ENCODE peak calls at places on chromosomes 1 and 21, in eight cellular contexts. T is K562, B is A549, G is IMR-90, U is H1, D is GM12878, A is HepG2, Q is HCT116. O is an unnamed sample.

GRCh38 chr21:17501107-17502006 is 11.5 kb upstream of the CXADR start:
- DNase-seq in A (peak; percentile 98), Q (peak; percentile 57), T (no peak), B (peak; percentile 53), U (no peak), G (no peak), D (no peak), O (no peak)

GRCh38 chr1:112461200-112461871 is 47.4 kb upstream of the WNT2B start:
- DNase-seq in Q (no peak), A (no peak), G (no peak), B (no peak), T (peak; percentile 26), U (no peak), D (no peak), O (no peak)

GRCh38 chr1:65581120-65581519 is 160.7 kb downstream of the LEPR start:
- DNase-seq in Q (no peak), A (peak; percentile 9), G (no peak), T (no peak), B (no peak), D (no peak), U (no peak), O (no peak)

GRCh38 chr1:12059722-12060464 is 3.2 kb upstream of the TNFRSF8 start:
- DNase-seq in D (no peak), G (no peak), U (no peak), T (no peak), B (no peak), A (no peak), Q (no peak), O (no peak)

GRCh38 chr1:201625711-201626300 is 86.9 kb downstream of the NAV1 start:
- DNase-seq in A (no peak), G (no peak), D (no peak), Q (no peak), T (no peak), U (no peak), B (no peak), O (no peak)

GRCh38 chr1:241396747-241397691 is 40.0 kb upstream of the RGS7 start:
- DNase-seq in D (no peak), G (peak; percentile 18), U (no peak), B (no peak), Q (no peak), A (no peak), T (no peak), O (no peak)

GRCh38 chr1:30325085-30325935 is 398.1 kb downstream of the MATN1 start:
- DNase-seq in B (no peak), Q (no peak), G (no peak), D (no peak), U (peak; percentile 22), T (no peak), A (no peak), O (no peak)

GRCh38 chr1:111786669-111787207 is 31.0 kb downstream of the DDX20 start:
- DNase-seq in D (no peak), G (no peak), Q (no peak), A (no peak), T (no peak), B (no peak), U (no peak), O (no peak)

GRCh38 chr1:55823521-55824296 is 608.5 kb upstream of the USP24 start:
- DNase-seq in D (no peak), G (peak; percentile 64), A (no peak), T (no peak), B (peak; percentile 8), U (no peak), Q (no peak), O (no peak)

GRCh38 chr1:115536279-115536816 is 105.4 kb upstream of the VANGL1 start:
- DNase-seq in A (no peak), G (no peak), T (no peak), U (no peak), B (no peak), D (no peak), Q (no peak), O (no peak)

GRCh38 chr1:161772397-161772796 is 6.3 kb downstream of the ATF6 start:
- DNase-seq in T (no peak), D (no peak), U (no peak), G (no peak), A (no peak), B (no peak), Q (no peak), O (no peak)

GRCh38 chr1:226034482-226034881 is 28.0 kb upstream of the H3-3A start:
- DNase-seq in D (no peak), A (peak; percentile 32), G (peak; percentile 96), Q (no peak), T (peak; percentile 45), B (no peak), U (no peak), O (no peak)

GRCh38 chr1:157001304-157001703 is 44.2 kb downstream of the ARHGEF11 start:
- DNase-seq in A (no peak), U (peak; percentile 30), T (no peak), D (no peak), Q (no peak), G (peak; percentile 29), B (no peak), O (no peak)

GRCh38 chr1:222950892-222951291 is 136.1 kb downstream of the DISP1 start:
- DNase-seq in G (no peak), A (no peak), Q (no peak), D (no peak), B (peak; percentile 3), U (no peak), T (no peak), O (no peak)

GRCh38 chr21:25350056-25350455 is 257.2 kb downstream of the MRPL39 start:
- DNase-seq in B (no peak), D (no peak), A (no peak), T (no peak), U (peak; percentile 68), Q (no peak), G (peak; percentile 60), O (peak; percentile 25)

GRCh38 chr1:28359592-28360239 is 9.8 kb upstream of the PHACTR4 start:
- DNase-seq in B (peak; percentile 64), A (peak; percentile 52), T (peak; percentile 65), Q (no peak), U (peak; percentile 76), G (peak; percentile 64), D (no peak), O (peak; percentile 75)
- TF ChIP-seq RAD21 in B (peak; percentile 65), A (peak; percentile 27), T (peak; percentile 72), Q (peak; percentile 73), U (peak; percentile 71), G (peak; percentile 65), D (peak; percentile 57), O (peak; percentile 78)

DNA sequence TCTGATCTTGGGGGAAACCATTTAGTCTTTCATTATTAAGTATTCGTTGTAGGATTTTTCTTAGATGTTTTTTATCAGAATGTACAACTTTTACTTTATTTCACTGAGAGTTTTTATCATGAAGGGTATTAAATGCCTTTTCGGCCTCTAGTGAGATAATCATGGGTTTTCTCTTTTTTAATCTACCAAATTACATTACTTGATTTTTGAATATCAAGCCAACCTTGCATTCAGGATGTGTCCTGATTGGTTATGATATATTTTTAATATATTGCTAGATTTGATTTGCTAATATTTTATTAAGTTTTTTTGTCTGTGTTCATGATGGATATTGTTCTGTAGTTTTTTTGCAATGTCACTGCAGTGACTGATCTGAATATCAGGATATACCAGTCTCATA is 9.4 kb downstream of the NUF2 start:
- DNase-seq in U (no peak), Q (no peak), T (no peak), B (no peak), D (no peak), G (no peak), A (no peak), O (no peak)
- H3K4me3 ChIP-seq in U (no peak overlapping the region), Q (no peak overlapping the region), T (no peak overlapping the region), B (no peak overlapping the region), D (no peak overlapping the region), G (no peak overlapping the region), A (no peak overlapping the region), O (no peak overlapping the region)

GRCh38 chr21:43304621-43305335 is 122.2 kb downstream of the SIK1 start:
- DNase-seq in D (no peak), A (no peak), Q (no peak), G (no peak), B (no peak), U (no peak), T (no peak), O (no peak)

GRCh38 chr21:43306391-43306790 is 120.5 kb downstream of the SIK1 start:
- DNase-seq in Q (no peak), G (no peak), D (no peak), U (no peak), T (no peak), A (no peak), B (no peak), O (no peak)

GRCh38 chr21:43304206-43304605 is 122.7 kb downstream of the SIK1 start:
- DNase-seq in D (no peak), G (no peak), T (no peak), A (no peak), B (no peak), Q (no peak), U (no peak), O (no peak)

GRCh38 chr21:43305811-43306311 is 121.1 kb downstream of the SIK1 start:
- DNase-seq in U (no peak), B (no peak), A (no peak), T (no peak), D (no peak), Q (no peak), G (no peak), O (no peak)

DNA sequence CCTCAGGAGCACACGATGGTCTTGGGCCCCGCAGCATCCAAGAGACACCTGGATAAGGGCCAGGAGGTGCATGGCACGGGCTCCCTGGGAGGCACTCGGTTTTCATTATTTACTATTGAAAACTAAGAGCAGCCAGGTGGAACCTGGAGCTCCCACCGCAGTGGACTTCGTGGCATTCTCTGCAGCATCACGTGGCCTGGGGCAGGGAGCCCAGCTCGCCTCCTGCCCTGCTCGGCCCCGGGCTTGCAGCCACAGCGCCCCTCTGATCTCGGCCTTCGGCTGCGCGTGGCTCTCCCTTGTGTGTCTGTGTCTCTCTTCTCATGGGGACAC is 121.6 kb downstream of the SIK1 start:
- DNase-seq in B (no peak), G (no peak), A (no peak), T (no peak), Q (no peak), D (no peak), U (no peak), O (no peak)
- TF ChIP-seq RAD21 in B (no peak), G (no peak), A (no peak), T (no peak), Q (no peak), D (no peak), U (no peak), O (no peak)

GRCh38 chr1:31549807-31550620 is 26.3 kb upstream of the TINAGL1 start:
- DNase-seq in D (peak; percentile 40), B (no peak), U (no peak), T (no peak), A (peak; percentile 50), G (no peak), Q (no peak), O (no peak)

GRCh38 chr1:31548899-31549806 is 27.2 kb upstream of the TINAGL1 start:
- DNase-seq in D (peak; percentile 91), U (peak; percentile 98), B (peak; percentile 84), T (peak; percentile 88), A (peak; percentile 79), G (peak; percentile 82), Q (peak; percentile 84), O (peak; percentile 88)

GRCh38 chr1:31545927-31546540 is 30.3 kb upstream of the TINAGL1 start:
- DNase-seq in A (no peak), B (no peak), U (no peak), D (no peak), G (no peak), T (no peak), Q (no peak), O (no peak)

GRCh38 chr1:31551206-31551605 is 25.1 kb upstream of the TINAGL1 start:
- DNase-seq in T (no peak), A (no peak), D (no peak), B (no peak), G (no peak), U (no peak), Q (no peak), O (no peak)

GRCh38 chr1:31548518-31548898 is 27.8 kb upstream of the TINAGL1 start:
- DNase-seq in G (peak; percentile 21), U (no peak), D (no peak), T (peak; percentile 51), Q (no peak), B (no peak), A (no peak), O (peak; percentile 32)
- H3K4me3 ChIP-seq in G (no peak overlapping the region), U (no peak overlapping the region), D (no peak overlapping the region), T (no peak overlapping the region), Q (no peak overlapping the region), B (no peak overlapping the region), A (no peak overlapping the region), O (no peak overlapping the region)